ENCODE peak calls at places on chromosome 13, in eight cellular contexts. D, V, X, J, B, I, C and S are unnamed samples.

GRCh38 chr13:26376430-26376829 is 122.5 kb downstream of the CDK8 start:
- DNase-seq in D (no peak), V (no peak), X (no peak), J (no peak), B (no peak), I (no peak), C (no peak), S (no peak)

GRCh38 chr13:109973279-109973678 is 186.9 kb upstream of the IRS2 start:
- DNase-seq in D (no peak), V (no peak), X (no peak), J (no peak), B (peak), I (no peak), C (no peak), S (no peak)

GRCh38 chr13:32976046-32976781 is 40.0 kb upstream of the KL start:
- DNase-seq in D (no peak), V (no peak), X (no peak), J (no peak), B (no peak), I (no peak), C (peak), S (no peak)

GRCh38 chr13:109309625-109310363 is 476.6 kb downstream of the IRS2 start:
- DNase-seq in D (no peak), V (peak), X (no peak), J (peak), B (no peak), I (no peak), C (no peak), S (no peak)

GRCh38 chr13:27549406-27549981 is 70.8 kb downstream of the LNX2 start:
- DNase-seq in D (no peak), V (no peak), X (no peak), J (peak), B (no peak), I (no peak), C (no peak), S (no peak)

GRCh38 chr13:40331802-40332201 is 334.6 kb downstream of the FOXO1 start:
- DNase-seq in D (no peak), V (no peak), X (no peak), J (no peak), B (no peak), I (no peak), C (no peak), S (no peak)

GRCh38 chr13:97258801-97259200 is 36.7 kb downstream of the MBNL2 start:
- DNase-seq in D (no peak), V (peak), X (peak), J (no peak), B (no peak), I (peak), C (no peak), S (no peak)

GRCh38 chr13:37899753-37900152 is 30.2 kb upstream of the TRPC4 start:
- DNase-seq in D (no peak), V (no peak), X (no peak), J (peak), B (no peak), I (no peak), C (no peak), S (no peak)

GRCh38 chr13:27751953-27752352 is 40.3 kb upstream of the GSX1 start:
- DNase-seq in D (no peak), V (no peak), X (no peak), J (no peak), B (no peak), I (no peak), C (no peak), S (no peak)

GRCh38 chr13:43046259-43046658 is 22.9 kb downstream of the DNAJC15 start:
- DNase-seq in D (no peak), V (no peak), X (no peak), J (no peak), B (no peak), I (no peak), C (no peak), S (no peak)

GRCh38 chr13:40502236-40502635 is 164.2 kb downstream of the FOXO1 start:
- DNase-seq in D (no peak), V (no peak), X (peak), J (no peak), B (no peak), I (no peak), C (no peak), S (no peak)

GRCh38 chr13:71285700-71286099 is 581.3 kb downstream of the DACH1 start:
- DNase-seq in D (no peak), V (peak), X (no peak), J (no peak), B (peak), I (no peak), C (no peak), S (no peak)

GRCh38 chr13:44921931-44922758 is 67.1 kb downstream of the NUFIP1 start:
- DNase-seq in D (no peak), V (peak), X (peak), J (peak), B (no peak), I (peak), C (peak), S (no peak)

GRCh38 chr13:85512421-85512820 is 286.8 kb downstream of the SLITRK6 start:
- DNase-seq in D (no peak), V (no peak), X (no peak), J (no peak), B (no peak), I (no peak), C (no peak), S (no peak)

GRCh38 chr13:85509512-85509911 is 289.7 kb downstream of the SLITRK6 start:
- DNase-seq in D (no peak), V (peak), X (peak), J (no peak), B (no peak), I (peak), C (no peak), S (no peak)

GRCh38 chr13:85503797-85504196 is 295.4 kb downstream of the SLITRK6 start:
- DNase-seq in D (no peak), V (peak), X (peak), J (no peak), B (no peak), I (peak), C (no peak), S (no peak)

DNA sequence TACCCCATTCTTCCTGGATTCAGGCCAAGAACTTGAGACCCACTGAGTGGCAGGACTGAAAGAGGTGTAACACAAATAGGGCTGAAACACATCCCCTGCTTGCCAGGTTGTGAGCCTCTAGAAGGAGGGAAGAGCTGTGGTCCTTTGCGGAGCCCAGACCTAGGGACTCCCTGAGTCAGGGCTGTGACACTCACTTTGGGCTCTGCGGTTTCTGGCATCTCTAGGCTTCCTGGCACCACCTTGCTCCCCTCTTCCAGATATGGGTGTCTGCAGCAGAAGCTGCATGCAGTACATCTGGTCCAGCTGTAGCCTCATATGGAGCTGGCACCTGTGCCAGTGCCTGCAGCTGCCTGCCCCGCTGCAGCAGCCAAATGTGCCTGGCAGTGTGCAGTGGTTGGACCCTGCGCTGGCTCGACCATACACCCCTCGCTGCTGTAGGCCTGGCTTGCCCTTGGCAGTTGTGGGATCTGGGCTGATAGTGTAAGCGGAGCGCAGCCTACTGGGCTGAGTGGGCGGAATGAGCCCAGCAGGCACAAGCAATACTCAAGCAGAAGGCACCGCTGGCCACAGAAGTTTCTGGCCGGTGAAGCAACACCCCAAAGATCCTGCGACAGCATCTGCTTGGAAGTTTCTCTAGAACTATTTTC is 290.4 kb downstream of the SLITRK6 start:
- DNase-seq in D (no peak), V (peak), X (peak), J (no peak), B (peak), I (peak), C (peak), S (no peak)
- TF ChIP-seq CTCF in D (no peak), V (peak), X (no peak), J (no peak), B (no peak), I (no peak), C (no peak), S (no peak)

GRCh38 chr13:49214917-49215376 is 5.2 kb upstream of the MLNR start:
- DNase-seq in D (peak), V (peak), X (no peak), J (peak), B (peak), I (no peak), C (no peak), S (peak)
- TF ChIP-seq CTCF in D (peak), V (peak), X (no peak), J (no peak), B (peak), I (peak), C (peak), S (no peak)

GRCh38 chr13:31050486-31051400 is 111.0 kb downstream of the HSPH1 start:
- DNase-seq in D (no peak), V (peak), X (peak), J (no peak), B (peak), I (no peak), C (no peak), S (no peak)
- TF ChIP-seq CTCF in D (no peak), V (peak), X (peak), J (no peak), B (peak), I (peak), C (peak), S (no peak)

DNA sequence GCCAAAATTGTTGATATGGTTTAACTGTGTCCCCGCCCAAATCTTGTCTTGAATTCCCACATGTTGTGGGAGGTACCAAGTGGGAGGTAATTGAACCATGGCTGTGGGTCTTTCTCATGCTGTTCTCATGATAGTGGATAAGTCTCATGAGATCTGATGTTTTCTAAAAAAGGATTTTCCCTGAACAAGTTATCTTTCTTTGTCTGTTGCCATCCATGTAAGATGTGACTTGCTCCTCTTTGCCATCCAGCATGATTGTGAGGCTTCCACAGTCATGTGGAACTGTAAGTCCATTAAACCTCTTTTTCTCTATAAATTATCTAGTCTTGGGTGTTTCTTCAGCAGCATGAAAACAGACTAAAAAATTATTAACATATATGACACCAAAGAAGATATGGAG is 986.7 kb upstream of the MIR17HG start:
- DNase-seq in D (no peak), V (no peak), X (no peak), J (no peak), B (no peak), I (no peak), C (no peak), S (no peak)
- TF ChIP-seq CTCF in D (no peak), V (no peak), X (no peak), J (no peak), B (no peak), I (no peak), C (no peak), S (no peak)